ENCODE peak calls at places on chromosome 22, in five cellular contexts. J, U, G, S and O are unnamed samples.

GRCh38 chr22:27419473-27419872 is 382.1 kb downstream of the MN1 start:
- DNase-seq in J (no peak), S (no peak), U (no peak), G (peak), O (no peak)

GRCh38 chr22:44659140-44659539 is 42.9 kb upstream of the PRR5 start:
- DNase-seq in U (no peak), J (no peak), S (no peak), G (no peak), O (no peak)

GRCh38 chr22:42747701-42748513 is 27.2 kb upstream of the A4GALT start:
- DNase-seq in U (peak), G (peak), S (no peak), J (no peak), O (peak)

GRCh38 chr22:44161673-44162072 is 19.1 kb upstream of the PARVG start:
- DNase-seq in G (no peak), U (no peak), S (no peak), J (no peak), O (no peak)

GRCh38 chr22:44880588-44881245 is 128.3 kb downstream of the ARHGAP8 start:
- DNase-seq in G (no peak), S (no peak), U (no peak), J (no peak), O (no peak)

GRCh38 chr22:36373258-36373579 is 14.5 kb downstream of the MYH9 start:
- DNase-seq in J (no peak), G (peak), S (no peak), U (peak), O (no peak)

GRCh38 chr22:20396639-20397038 is 2.7 kb downstream of the ZNF74 start:
- DNase-seq in J (no peak), G (peak), S (no peak), U (no peak), O (peak)

GRCh38 chr22:47163481-47163875 is 401.0 kb downstream of the TBC1D22A start:
- DNase-seq in U (no peak), J (no peak), S (no peak), G (no peak), O (no peak)

GRCh38 chr22:27494821-27495220 is 306.7 kb downstream of the MN1 start:
- DNase-seq in U (no peak), S (no peak), G (no peak), J (peak), O (no peak)

GRCh38 chr22:37210041-37210803 is 2.1 kb downstream of the SSTR3 start:
- DNase-seq in U (no peak), S (no peak), J (no peak), G (no peak), O (no peak)

GRCh38 chr22:36211237-36211881 is 9.8 kb upstream of the APOL4 start:
- DNase-seq in S (no peak), G (peak), U (no peak), J (no peak), O (peak)

GRCh38 chr22:36925388-36926290 is 12.2 kb downstream of the CSF2RB start:
- DNase-seq in G (peak), U (no peak), J (no peak), S (no peak), O (no peak)

GRCh38 chr22:36798671-36799066 is 18.2 kb downstream of the PVALB start:
- DNase-seq in U (no peak), J (no peak), S (no peak), G (no peak), O (no peak)

GRCh38 chr22:19045094-19045493 is 77.1 kb downstream of the DGCR2 start:
- DNase-seq in G (peak), S (no peak), J (no peak), U (no peak), O (no peak)

GRCh38 chr22:32043391-32043790 is 330 bp downstream of the SLC5A1 start:
- DNase-seq in U (no peak), J (no peak), G (no peak), S (no peak), O (no peak)

GRCh38 chr22:43228330-43228729 is 41.4 kb upstream of the TTLL12 start:
- DNase-seq in G (peak), U (peak), S (peak), J (no peak), O (peak)

GRCh38 chr22:42769574-42770447 is 49.1 kb upstream of the A4GALT start:
- DNase-seq in U (no peak), G (peak), J (no peak), S (no peak), O (peak)

GRCh38 chr22:33659423-33659822 is 260.9 kb downstream of the LARGE1 start:
- DNase-seq in J (no peak), U (no peak), G (no peak), S (no peak), O (no peak)

GRCh38 chr22:20979243-20979809 is 2.8 kb upstream of the LZTR1 start:
- DNase-seq in S (peak), U (peak), J (peak), G (peak), O (peak)

GRCh38 chr22:28075260-28075981 is 156.4 kb upstream of the PITPNB start:
- DNase-seq in S (no peak), U (peak), G (peak), J (no peak), O (peak)

GRCh38 chr22:49213731-49214352 is 613.8 kb downstream of the BRD1 start:
- DNase-seq in U (no peak), S (peak), G (no peak), J (no peak), O (no peak)

GRCh38 chr22:32079110-32080089 is 36.3 kb downstream of the SLC5A1 start:
- DNase-seq in G (peak), S (no peak), U (peak), J (no peak), O (peak)

GRCh38 chr22:27886843-27887151 is 32.3 kb downstream of the PITPNB start:
- DNase-seq in S (no peak), G (no peak), J (no peak), U (no peak), O (no peak)

GRCh38 chr22:26939466-26939865 is 282.1 kb downstream of the MIAT start:
- DNase-seq in U (no peak), G (no peak), S (no peak), J (no peak), O (no peak)

GRCh38 chr22:20459862-20460261 is 22.2 kb upstream of the SCARF2 start:
- DNase-seq in J (no peak), G (no peak), U (no peak), S (no peak), O (no peak)

GRCh38 chr22:48758905-48759875 is 1068.5 kb downstream of the BRD1 start:
- DNase-seq in G (no peak), U (no peak), J (no peak), S (no peak), O (no peak)

GRCh38 chr22:41672780-41673509 is 15.7 kb downstream of the SNU13 start:
- DNase-seq in J (no peak), G (no peak), S (no peak), U (peak), O (peak)

GRCh38 chr22:31244044-31244942 is 32.2 kb downstream of the LIMK2 start:
- DNase-seq in J (no peak), G (peak), S (no peak), U (peak), O (peak)

GRCh38 chr22:44895296-44896055 is 114.3 kb downstream of the PHF21B start:
- DNase-seq in J (no peak), U (no peak), S (no peak), G (no peak), O (no peak)

GRCh38 chr22:37806409-37807338 is 1.1 kb upstream of the GCAT start:
- DNase-seq in S (no peak), U (peak), J (no peak), G (peak), O (peak)

GRCh38 chr22:20672082-20672424 is 101.9 kb upstream of the SERPIND1 start:
- DNase-seq in G (no peak), U (no peak), J (no peak), S (no peak), O (no peak)

GRCh38 chr22:38017272-38017920 is 33.0 kb upstream of the SOX10 start:
- DNase-seq in G (peak), J (no peak), S (no peak), U (no peak), O (no peak)

GRCh38 chr22:39469681-39470461 is 13.1 kb downstream of the MGAT3 start:
- DNase-seq in U (no peak), J (no peak), G (no peak), S (no peak), O (no peak)
- H4K8ac ChIP-seq in U (no peak), J (no peak), G (peak), S (no peak), O (peak)

DNA sequence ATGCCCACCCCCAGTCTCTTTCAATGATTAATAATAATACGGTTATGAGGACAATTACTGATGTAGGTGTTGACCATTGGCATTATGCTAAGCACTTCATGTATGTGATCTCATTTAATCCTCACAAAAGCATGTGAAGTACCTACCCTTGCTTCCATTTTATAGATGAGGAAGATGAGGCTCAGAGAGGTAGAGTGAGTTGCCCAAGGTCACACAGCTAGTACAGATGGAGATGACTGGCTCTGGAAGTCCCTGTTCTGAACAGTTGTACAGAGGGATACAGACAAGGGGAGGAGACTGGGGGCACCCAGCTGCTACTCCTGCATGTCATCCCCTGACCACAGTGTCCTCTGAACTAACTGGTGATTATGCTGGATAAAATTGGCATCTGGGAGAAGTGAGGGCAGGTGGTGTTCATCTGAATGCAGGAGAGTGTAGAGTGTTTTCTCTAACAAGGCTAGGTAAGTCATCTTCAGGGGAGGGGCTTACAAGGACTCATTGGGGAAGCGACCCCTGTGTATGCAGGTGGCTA is 43.2 kb downstream of the KIAA1671 start:
- DNase-seq in S (no peak), U (no peak), G (no peak), J (no peak), O (no peak)
- H3K4me3 ChIP-seq in S (no peak), U (no peak), G (no peak), J (no peak), O (no peak)

GRCh38 chr22:50338042-50338573 is 5.0 kb upstream of the PPP6R2 start:
- DNase-seq in U (no peak), G (no peak), J (no peak), S (no peak), O (no peak)
- H4K8ac ChIP-seq in U (no peak), G (no peak), J (peak), S (no peak), O (peak)

GRCh38 chr22:35135165-35135564 is 69.2 kb downstream of the ISX start:
- DNase-seq in J (no peak), U (no peak), S (peak), G (no peak), O (no peak)

GRCh38 chr22:35132568-35132967 is 66.6 kb downstream of the ISX start:
- DNase-seq in U (no peak), S (no peak), J (no peak), G (no peak), O (no peak)

GRCh38 chr22:35134637-35135036 is 68.7 kb downstream of the ISX start:
- DNase-seq in S (no peak), U (peak), J (no peak), G (no peak), O (no peak)

GRCh38 chr22:35131423-35132050 is 65.6 kb downstream of the ISX start:
- DNase-seq in U (peak), S (no peak), J (no peak), G (no peak), O (no peak)

DNA sequence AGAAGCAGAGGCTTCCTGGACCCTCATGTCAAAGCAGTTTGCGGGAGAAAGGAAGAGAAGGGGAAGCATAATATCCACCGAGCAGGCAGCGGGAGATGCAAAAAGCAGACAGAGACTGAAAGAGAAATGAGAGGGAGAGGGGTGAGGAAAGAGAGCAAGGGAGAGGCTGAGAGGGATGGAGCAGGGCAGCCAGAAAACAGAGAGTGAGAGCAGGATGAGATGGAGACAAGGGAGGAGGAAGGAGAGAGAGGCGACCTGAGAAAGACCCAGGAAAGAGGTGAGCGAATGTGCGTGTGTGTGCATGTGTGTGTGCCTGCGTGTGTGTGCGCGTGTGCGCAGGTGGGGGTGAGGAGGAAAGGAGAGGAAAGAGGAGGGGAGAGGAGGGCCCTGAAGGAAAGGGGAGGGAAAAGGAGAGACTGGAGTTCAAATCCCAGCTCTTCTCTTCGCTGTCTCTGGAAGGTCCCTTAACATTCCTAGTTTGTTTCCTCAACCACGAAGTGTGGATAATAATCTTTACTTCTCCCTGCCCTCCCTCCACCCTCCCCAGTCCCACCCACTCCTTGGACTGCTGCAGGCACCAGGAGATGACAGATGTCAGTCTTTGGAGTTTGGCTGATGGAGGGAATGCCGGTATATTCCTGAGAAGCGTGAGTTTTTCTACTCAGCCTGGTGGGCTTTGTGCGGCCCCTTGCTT is 67.9 kb downstream of the ISX start:
- DNase-seq in S (no peak), J (no peak), U (no peak), G (no peak), O (no peak)
- H3K4me3 ChIP-seq in S (no peak), J (no peak), U (no peak), G (no peak), O (no peak)

GRCh38 chr22:46089426-46090041 is 60.8 kb upstream of the PPARA start:
- DNase-seq in U (no peak), S (no peak), G (no peak), J (no peak), O (no peak)
- H4K8ac ChIP-seq in U (no peak), S (no peak), G (no peak), J (no peak), O (no peak)

GRCh38 chr22:29691636-29692326 is 28.0 kb upstream of the CABP7 start:
- DNase-seq in J (no peak), S (no peak), U (peak), G (no peak), O (no peak)
- H3K4me3 ChIP-seq in J (no peak), S (no peak), U (no peak), G (no peak), O (no peak)

GRCh38 chr22:22892096-22893052 is 4.8 kb downstream of the IGLL5 start:
- DNase-seq in J (no peak), G (no peak), S (no peak), U (no peak), O (no peak)
- H4K8ac ChIP-seq in J (no peak), G (no peak), S (no peak), U (no peak), O (no peak)